ENCODE peak calls at places on chromosomes 12 and 14, in eight cellular contexts. Q is pancreas; M is HepG2; S is NCI-H1436; B is suprapubic skin; A is effector CD4-positive, alpha-beta T cell; T is GM23248; U is G401. K is an unnamed sample.

GRCh38 chr12:125533434-125534029 is 468.3 kb downstream of the AACS start:
- DNase-seq in Q (peak; percentile 84), M (peak; percentile 11), S (no peak), B (no peak), A (no peak), T (peak; percentile 10), U (peak; percentile 53), K (peak; percentile 44)

GRCh38 chr12:15520083-15520482 is 197.8 kb downstream of the PTPRO start:
- DNase-seq in Q (no peak), M (no peak), S (peak; percentile 34), B (no peak), A (no peak), T (no peak), U (no peak), K (no peak)

GRCh38 chr12:86697916-86698315 is 441.7 kb upstream of the MGAT4C start:
- DNase-seq in Q (no peak), M (no peak), S (no peak), B (no peak), A (no peak), T (peak; percentile 9), U (no peak), K (no peak)

GRCh38 chr14:75811862-75812505 is 150.9 kb downstream of the TTLL5 start:
- DNase-seq in Q (no peak), M (no peak), S (no peak), B (no peak), A (no peak), T (no peak), U (no peak), K (no peak)

GRCh38 chr14:65170768-65171251 is 68.5 kb upstream of the MAX start:
- DNase-seq in Q (peak; percentile 64), M (no peak), S (no peak), B (no peak), A (peak; percentile 10), T (peak; percentile 91), U (peak; percentile 35), K (peak; percentile 33)

GRCh38 chr12:129607293-129607692 is 296.5 kb downstream of the TMEM132D start:
- DNase-seq in Q (no peak), M (no peak), S (no peak), B (no peak), A (no peak), T (no peak), U (no peak), K (no peak)

GRCh38 chr12:130815028-130815741 is 23.9 kb downstream of the STX2 start:
- DNase-seq in Q (no peak), M (no peak), S (no peak), B (peak; percentile 49), A (no peak), T (no peak), U (no peak), K (no peak)

GRCh38 chr12:102300824-102301461 is 103.3 kb upstream of the PMCH start:
- DNase-seq in Q (no peak), M (peak; percentile 49), S (no peak), B (no peak), A (no peak), T (peak; percentile 59), U (no peak), K (peak; percentile 10)

GRCh38 chr12:2248087-2248900 is 195.5 kb downstream of the CACNA1C start:
- DNase-seq in Q (no peak), M (peak; percentile 92), S (no peak), B (no peak), A (no peak), T (peak; percentile 52), U (peak; percentile 42), K (no peak)

GRCh38 chr12:108857158-108857407 is 300 bp downstream of the SSH1 start:
- DNase-seq in Q (no peak), M (no peak), S (no peak), B (no peak), A (no peak), T (no peak), U (no peak), K (no peak)

GRCh38 chr14:64614992-64615391 is 65.2 kb downstream of the PPP1R36 start:
- DNase-seq in Q (no peak), M (no peak), S (no peak), B (no peak), A (no peak), T (no peak), U (no peak), K (no peak)

GRCh38 chr12:89162704-89163261 is 189.5 kb downstream of the DUSP6 start:
- DNase-seq in Q (no peak), M (no peak), S (no peak), B (peak; percentile 79), A (no peak), T (peak; percentile 98), U (peak; percentile 7), K (peak; percentile 6)

GRCh38 chr14:101194356-101195308 is 291.1 kb upstream of the RTL1 start:
- DNase-seq in Q (no peak), M (no peak), S (no peak), B (peak; percentile 58), A (no peak), T (no peak), U (no peak), K (no peak)

GRCh38 chr12:2082321-2082720 is 29.5 kb downstream of the CACNA1C start:
- DNase-seq in Q (no peak), M (no peak), S (no peak), B (no peak), A (no peak), T (no peak), U (peak; percentile 95), K (peak; percentile 94)

GRCh38 chr12:12899530-12900380 is 8.4 kb downstream of the GPRC5A start:
- DNase-seq in Q (no peak), M (no peak), S (no peak), B (no peak), A (no peak), T (peak; percentile 98), U (no peak), K (no peak)

K was measured in cerebellar cortex.